ENCODE peak calls at places on chromosomes 6 and 20, in seven cellular contexts. B, P, W, R, I, Z and G are unnamed samples.

GRCh38 chr6:4472222-4472621 is 304.0 kb upstream of the CDYL start:
- DNase-seq in W (no peak), R (no peak), I (no peak), B (no peak), Z (no peak), P (no peak), G (no peak)

GRCh38 chr20:49964964-49965780 is 17.6 kb upstream of the SNAI1 start:
- DNase-seq in Z (no peak), B (no peak), P (peak; percentile 62), W (peak; percentile 54), R (no peak), I (no peak), G (no peak)

GRCh38 chr6:13764996-13765395 is 49.4 kb downstream of the MCUR1 start:
- DNase-seq in R (no peak), B (no peak), Z (no peak), W (no peak), P (no peak), I (no peak), G (no peak)

GRCh38 chr20:6657904-6658303 is 109.6 kb upstream of the BMP2 start:
- DNase-seq in P (no peak), Z (no peak), W (no peak), R (no peak), B (no peak), I (no peak), G (no peak)

GRCh38 chr6:150046943-150047342 is 21.6 kb upstream of the RAET1L start:
- DNase-seq in B (no peak), Z (no peak), P (no peak), I (no peak), R (no peak), W (no peak), G (no peak)

GRCh38 chr6:126100386-126100785 is 114.0 kb downstream of the TRMT11 start:
- DNase-seq in P (no peak), R (no peak), B (no peak), W (no peak), Z (no peak), I (no peak), G (no peak)

GRCh38 chr20:58293453-58293852 is 16.1 kb upstream of the RAB22A start:
- DNase-seq in I (no peak), W (no peak), Z (no peak), R (no peak), B (no peak), P (peak; percentile 71), G (no peak)

GRCh38 chr6:90000864-90001731 is 106.8 kb downstream of the GJA10 start:
- DNase-seq in I (no peak), Z (peak; percentile 37), P (no peak), B (no peak), W (no peak), R (peak; percentile 31), G (no peak)

GRCh38 chr20:57409316-57409671 is 18.1 kb downstream of the RBM38 start:
- DNase-seq in R (no peak), Z (no peak), W (no peak), I (no peak), P (no peak), B (no peak), G (no peak)

GRCh38 chr6:47413752-47414516 is 63.7 kb upstream of the CD2AP start:
- DNase-seq in W (peak; percentile 41), I (peak; percentile 52), P (peak; percentile 58), R (peak; percentile 69), B (peak; percentile 23), Z (peak; percentile 44), G (peak; percentile 40)

GRCh38 chr20:9493818-9494217 is 20.6 kb upstream of the LAMP5 start:
- DNase-seq in R (no peak), Z (peak; percentile 30), P (no peak), B (no peak), W (no peak), I (no peak), G (no peak)

GRCh38 chr6:79076160-79076559 is 1.9 kb downstream of the PHIP start:
- DNase-seq in Z (peak; percentile 8), P (no peak), I (no peak), R (peak; percentile 5), W (no peak), B (no peak), G (no peak)

GRCh38 chr20:48025061-48025515 is 239.8 kb upstream of the SULF2 start:
- DNase-seq in Z (peak; percentile 98), W (no peak), R (peak; percentile 29), I (no peak), P (no peak), B (no peak), G (no peak)

GRCh38 chr20:13996265-13996664 is 949 bp downstream of the MACROD2 start:
- DNase-seq in P (no peak), R (no peak), W (no peak), B (no peak), Z (no peak), I (no peak), G (no peak)

GRCh38 chr20:59723108-59723500 is 118.8 kb downstream of the PHACTR3 start:
- DNase-seq in W (no peak), P (no peak), B (no peak), I (no peak), R (no peak), Z (no peak), G (no peak)

GRCh38 chr6:136734977-136735376 is 57.3 kb downstream of the MAP3K5 start:
- DNase-seq in I (no peak), R (no peak), W (no peak), B (no peak), Z (no peak), P (no peak), G (no peak)

GRCh38 chr6:114323784-114324183 is 19.0 kb downstream of the HS3ST5 start:
- DNase-seq in R (no peak), I (no peak), B (no peak), Z (no peak), P (no peak), W (no peak), G (no peak)
- TF ChIP-seq CTCF in R (no peak), I (no peak), B (no peak), Z (no peak), P (no peak), W (no peak), G (no peak)

DNA sequence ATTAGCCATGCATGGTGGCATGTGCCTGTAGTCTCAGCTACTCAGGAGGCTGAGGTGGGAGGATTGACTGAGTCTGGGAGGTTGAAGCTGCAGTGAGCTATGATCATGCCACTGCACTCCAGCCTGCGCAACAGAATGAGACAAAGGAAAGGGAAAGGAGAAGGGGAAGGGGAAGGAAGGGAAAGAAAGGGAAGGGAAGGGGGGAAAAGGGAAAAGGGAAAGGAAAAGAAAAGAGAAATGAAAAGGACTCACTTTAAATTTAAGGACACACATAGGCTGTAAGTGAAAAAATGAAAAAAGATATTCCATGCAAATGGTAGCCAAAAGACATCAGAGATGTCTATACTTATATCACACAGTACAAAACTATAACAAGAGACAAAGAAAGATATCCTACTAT is 74.2 kb downstream of the COL21A1 start:
- DNase-seq in B (no peak), R (no peak), P (no peak), I (no peak), W (no peak), Z (no peak), G (no peak)
- H3K9me3 ChIP-seq in B (peaks cover 6% of the 10 kb centered on the region), R (peaks cover 8% of the 10 kb centered on the region), P (no peaks in the 10 kb centered on the region), I (no peaks in the 10 kb centered on the region), W (peaks cover 13% of the 10 kb centered on the region), Z (no peaks in the 10 kb centered on the region), G (peaks cover 15% of the 10 kb centered on the region)

GRCh38 chr6:6696867-6697531 is 108.5 kb downstream of the LY86 start:
- DNase-seq in I (no peak), P (peak; percentile 88), R (peak; percentile 65), Z (peak; percentile 46), B (no peak), W (peak; percentile 63), G (no peak)
- H3K27ac ChIP-seq in I (no peak overlapping the region), P (no peak overlapping the region), R (no peak overlapping the region), Z (no peak overlapping the region), B (no peak overlapping the region), W (no peak overlapping the region), G (no peak overlapping the region)

GRCh38 chr20:64255361-64256281 is at the start of gene PCMTD2:
- DNase-seq in Z (peak; percentile 52), I (peak; percentile 95), R (peak; percentile 68), W (peak; percentile 47), P (peak; percentile 93), B (peak; percentile 43), G (peak; percentile 84)
- TF ChIP-seq CTCF in Z (no peak), I (no peak), R (no peak), W (no peak), P (no peak), B (no peak), G (no peak)